ENCODE peak calls at places on chromosomes 13 and 19, in seven cellular contexts. L is GM23248, A is SK-N-SH, B is PC-9, X is HCT116, O is GM23338, G is hepatocyte. Z is an unnamed sample.

GRCh38 chr13:70034280-70034679 is 73.3 kb upstream of the ATXN8OS start:
- DNase-seq in L (no peak), A (no peak), B (no peak), X (no peak), O (no peak), G (no peak), Z (no peak)

GRCh38 chr19:3979674-3980352 is 5.5 kb downstream of the EEF2 start:
- DNase-seq in L (peak; percentile 34), A (peak; percentile 21), B (no peak), X (no peak), O (no peak), G (no peak), Z (no peak)

GRCh38 chr13:80199585-80200292 is 141.2 kb downstream of the SPRY2 start:
- DNase-seq in L (no peak), A (no peak), B (no peak), X (no peak), O (no peak), G (no peak), Z (no peak)

GRCh38 chr13:42102961-42103688 is 54.7 kb downstream of the DGKH start:
- DNase-seq in L (peak; percentile 68), A (no peak), B (no peak), X (no peak), O (no peak), G (no peak), Z (no peak)

GRCh38 chr13:114115191-114115671 is 17.2 kb downstream of the RASA3 start:
- DNase-seq in L (peak; percentile 90), A (no peak), B (no peak), X (no peak), O (no peak), G (peak; percentile 71), Z (no peak)

GRCh38 chr13:50393641-50394040 is 378.4 kb downstream of the KCNRG start:
- DNase-seq in L (no peak), A (no peak), B (no peak), X (no peak), O (peak; percentile 43), G (no peak), Z (peak; percentile 84)

GRCh38 chr13:94479559-94480095 is at the start of gene DCT:
- DNase-seq in L (no peak), A (no peak), B (no peak), X (no peak), O (no peak), G (no peak), Z (no peak)

GRCh38 chr13:37984357-37984756 is 114.8 kb upstream of the TRPC4 start:
- DNase-seq in L (no peak), A (no peak), B (no peak), X (no peak), O (peak; percentile 91), G (no peak), Z (no peak)

GRCh38 chr19:40610396-40611064 is 9.4 kb downstream of the LTBP4 start:
- DNase-seq in L (peak; percentile 63), A (peak; percentile 90), B (no peak), X (no peak), O (peak; percentile 42), G (no peak), Z (peak; percentile 85)

GRCh38 chr13:44819245-44819644 is 170.0 kb downstream of the NUFIP1 start:
- DNase-seq in L (peak; percentile 73), A (no peak), B (peak; percentile 43), X (peak; percentile 85), O (no peak), G (peak; percentile 75), Z (peak; percentile 36)

GRCh38 chr19:5250127-5250659 is 90.4 kb downstream of the PTPRS start:
- DNase-seq in L (no peak), A (no peak), B (no peak), X (no peak), O (no peak), G (no peak), Z (no peak)

GRCh38 chr13:111139452-111139851 is 24.3 kb downstream of the ARHGEF7 start:
- DNase-seq in L (no peak), A (peak; percentile 51), B (no peak), X (no peak), O (no peak), G (no peak), Z (no peak)

GRCh38 chr13:111142472-111142871 is 27.4 kb downstream of the ARHGEF7 start:
- DNase-seq in L (no peak), A (no peak), B (no peak), X (no peak), O (no peak), G (no peak), Z (no peak)

GRCh38 chr13:111143875-111144540 is 28.9 kb downstream of the ARHGEF7 start:
- DNase-seq in L (peak; percentile 38), A (no peak), B (no peak), X (no peak), O (no peak), G (no peak), Z (no peak)

GRCh38 chr13:111140562-111141105 is 25.5 kb downstream of the ARHGEF7 start:
- DNase-seq in L (no peak), A (no peak), B (no peak), X (no peak), O (no peak), G (no peak), Z (no peak)

GRCh38 chr13:111139874-111140561 is 24.9 kb downstream of the ARHGEF7 start:
- DNase-seq in L (no peak), A (no peak), B (no peak), X (no peak), O (no peak), G (no peak), Z (no peak)
- H3K27me3 ChIP-seq in L (no peaks in the 10 kb centered on the region), A (peaks cover 17% of the 10 kb centered on the region), B (peaks cover 84% of the 10 kb centered on the region), X (peaks cover 39% of the 10 kb centered on the region), O (no peaks in the 10 kb centered on the region), G (peaks cover 9% of the 10 kb centered on the region), Z (no peaks in the 10 kb centered on the region)

GRCh38 chr19:47413941-47414340 is 5.4 kb downstream of the MEIS3 start:
- DNase-seq in L (no peak), A (no peak), B (no peak), X (no peak), O (no peak), G (no peak), Z (no peak)

GRCh38 chr19:47414469-47414868 is 4.9 kb downstream of the MEIS3 start:
- DNase-seq in L (no peak), A (peak; percentile 43), B (peak; percentile 47), X (no peak), O (peak; percentile 74), G (no peak), Z (peak; percentile 76)

GRCh38 chr19:47407417-47407774 is 11.9 kb downstream of the MEIS3 start:
- DNase-seq in L (no peak), A (peak; percentile 47), B (no peak), X (no peak), O (peak; percentile 54), G (no peak), Z (no peak)

GRCh38 chr19:47408156-47408938 is 11.0 kb downstream of the MEIS3 start:
- DNase-seq in L (peak; percentile 13), A (no peak), B (no peak), X (no peak), O (no peak), G (no peak), Z (no peak)

DNA sequence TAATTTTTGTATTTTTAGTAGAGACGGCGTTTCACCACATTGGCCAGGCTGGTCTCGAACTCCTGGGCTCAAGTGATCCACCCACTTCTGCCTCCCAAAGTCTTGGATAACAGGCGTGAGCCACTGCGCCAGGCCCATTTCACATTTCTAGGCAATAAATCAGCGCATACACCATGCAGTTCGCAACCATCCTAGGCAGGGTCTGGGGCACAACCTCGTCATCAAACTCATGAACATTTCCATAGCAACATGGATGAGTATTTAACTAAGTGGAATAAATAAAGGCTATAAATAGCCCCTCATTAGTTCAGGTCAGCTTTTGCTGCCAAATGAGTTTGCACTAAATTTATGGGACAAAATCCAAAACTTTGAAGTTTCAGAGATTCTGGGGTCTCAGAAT is 8.2 kb downstream of the MEIS3 start:
- DNase-seq in L (no peak), A (no peak), B (no peak), X (no peak), O (no peak), G (no peak), Z (no peak)
- H3K9me2 ChIP-seq in L (no peaks in the 10 kb centered on the region), A (no peaks in the 10 kb centered on the region), B (no peaks in the 10 kb centered on the region), X (no peaks in the 10 kb centered on the region), O (no peaks in the 10 kb centered on the region), G (no peaks in the 10 kb centered on the region), Z (no peaks in the 10 kb centered on the region)

DNA sequence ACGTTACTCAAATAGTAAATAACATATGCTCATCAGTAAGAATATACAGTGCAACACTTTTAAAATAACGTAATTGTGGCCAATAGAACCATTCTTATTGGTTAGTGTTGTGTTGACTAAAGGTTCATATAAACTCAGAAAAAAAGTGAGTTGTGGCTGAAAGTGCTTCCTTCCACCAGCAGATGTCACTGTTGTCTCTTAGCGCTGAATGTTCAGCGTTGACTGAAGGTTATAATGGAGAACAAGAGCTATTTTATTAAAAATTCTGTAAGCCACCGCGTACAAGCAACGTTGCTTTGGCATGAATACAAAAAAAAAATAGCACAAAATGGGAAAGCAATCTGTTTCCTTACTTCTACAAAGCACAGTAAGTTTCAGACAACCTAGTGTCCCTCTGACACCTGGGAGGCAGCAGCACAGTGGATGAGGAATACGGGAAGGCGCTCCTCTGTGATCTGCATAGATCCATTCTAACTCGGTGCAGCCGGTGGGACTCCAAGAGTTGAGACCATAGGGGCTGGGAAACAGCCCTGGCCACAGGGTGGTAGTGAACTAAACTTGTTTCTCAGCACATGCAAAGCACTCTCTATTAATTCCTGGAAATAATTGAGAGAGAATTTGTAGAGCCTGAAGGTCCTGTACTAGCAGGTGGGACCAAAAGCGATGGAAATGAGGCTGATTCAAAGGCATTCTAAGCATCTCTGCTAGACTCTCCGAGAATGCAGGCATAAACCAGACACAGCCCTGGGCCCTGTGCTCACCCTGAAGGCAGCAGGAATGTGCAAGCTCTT is 23.9 kb upstream of the OXGR1 start:
- DNase-seq in L (peak; percentile 65), A (peak; percentile 41), B (peak; percentile 30), X (peak; percentile 52), O (peak; percentile 75), G (peak; percentile 70), Z (peak; percentile 76)
- H3K27me3 ChIP-seq in L (no peaks in the 10 kb centered on the region), A (no peaks in the 10 kb centered on the region), B (no peaks in the 10 kb centered on the region), X (no peaks in the 10 kb centered on the region), O (no peaks in the 10 kb centered on the region), G (no peaks in the 10 kb centered on the region), Z (peaks cover 3% of the 10 kb centered on the region)

GRCh38 chr19:42428676-42429075 is 1.5 kb upstream of the LIPE start:
- DNase-seq in L (no peak), A (no peak), B (no peak), X (no peak), O (no peak), G (no peak), Z (no peak)

GRCh38 chr19:42426643-42427042 is 545 bp downstream of the LIPE start:
- DNase-seq in L (no peak), A (no peak), B (no peak), X (no peak), O (no peak), G (no peak), Z (peak; percentile 37)

GRCh38 chr19:42424712-42425131 is 2.5 kb downstream of the LIPE start:
- DNase-seq in L (no peak), A (peak; percentile 25), B (no peak), X (no peak), O (peak; percentile 72), G (no peak), Z (no peak)

GRCh38 chr19:42424345-42424707 is 2.9 kb downstream of the LIPE start:
- DNase-seq in L (no peak), A (no peak), B (no peak), X (no peak), O (no peak), G (no peak), Z (peak; percentile 39)

DNA sequence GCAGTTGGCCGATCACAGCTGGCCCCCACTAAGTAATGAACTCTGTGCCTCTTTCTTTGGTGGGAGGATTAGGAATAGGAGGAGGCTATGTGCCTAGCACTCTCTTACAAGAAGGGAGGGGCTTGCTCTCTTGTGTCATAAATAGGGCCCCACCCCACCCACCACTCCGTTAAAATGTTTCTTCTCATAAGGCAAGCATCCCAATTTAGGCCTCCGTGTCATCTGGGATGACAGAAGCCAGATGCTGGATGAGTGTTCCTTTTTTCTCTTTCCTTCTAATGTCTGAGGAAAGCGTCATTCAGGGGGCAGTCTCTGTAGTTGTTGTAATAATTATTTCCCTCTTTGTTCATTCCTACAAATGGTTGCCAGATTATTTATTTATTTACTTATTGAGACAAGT is at the start of gene LIPE:
- DNase-seq in L (no peak), A (no peak), B (no peak), X (no peak), O (no peak), G (peak; percentile 40), Z (peak; percentile 22)
- H3K9me2 ChIP-seq in L (no peaks in the 10 kb centered on the region), A (no peaks in the 10 kb centered on the region), B (no peaks in the 10 kb centered on the region), X (no peaks in the 10 kb centered on the region), O (peaks cover 4% of the 10 kb centered on the region), G (no peaks in the 10 kb centered on the region), Z (no peaks in the 10 kb centered on the region)